ENCODE peak calls at places on chromosomes 4 and X, in six cellular contexts. O is HEK293T, P is NCI-H460, W is lower leg skin, L is bronchial epithelial cell, D is neural crest cell. J is an unnamed sample.

GRCh38 chr4:2537011-2537830 is 774 bp downstream of the FAM193A start:
- DNase-seq in O (peak), L (peak), P (no peak), D (peak), W (peak), J (peak)

GRCh38 chrX:123424546-123424945 is 240.5 kb downstream of the GRIA3 start:
- DNase-seq in D (no peak), P (no peak), L (peak), O (no peak), W (no peak), J (no peak)

GRCh38 chrX:66635360-66635759 is 3.5 kb downstream of the EDA2R start:
- DNase-seq in D (no peak), L (peak), P (no peak), W (no peak), O (no peak), J (no peak)

GRCh38 chr4:172957216-172957615 is 211.4 kb upstream of the GALNT7 start:
- DNase-seq in P (no peak), L (no peak), W (no peak), D (no peak), O (no peak), J (no peak)

GRCh38 chr4:36208884-36209473 is 35.3 kb downstream of the ARAP2 start:
- DNase-seq in W (no peak), L (no peak), D (no peak), O (no peak), P (no peak), J (no peak)

GRCh38 chr4:122053186-122053585 is 98.9 kb upstream of the BLTP1 start:
- DNase-seq in L (no peak), P (no peak), D (no peak), W (no peak), O (no peak), J (no peak)

GRCh38 chr4:105979506-105979905 is 84.2 kb downstream of the NPNT start:
- DNase-seq in O (no peak), P (no peak), W (no peak), D (no peak), L (no peak), J (no peak)

GRCh38 chr4:5969336-5969735 is 48.9 kb downstream of the C4orf50 start:
- DNase-seq in P (no peak), L (no peak), D (no peak), W (peak), O (no peak), J (no peak)

GRCh38 chr4:72094054-72094780 is 62.4 kb downstream of the NPFFR2 start:
- DNase-seq in W (no peak), O (no peak), L (no peak), P (no peak), D (no peak), J (no peak)

GRCh38 chr4:75916091-75916661 is 13.9 kb upstream of the PPEF2 start:
- DNase-seq in L (peak), D (peak), W (no peak), P (no peak), O (peak), J (peak)

GRCh38 chrX:1466232-1466661 is 13.5 kb upstream of the ASMTL start:
- DNase-seq in O (no peak), W (peak), P (no peak), L (no peak), D (no peak), J (no peak)

GRCh38 chrX:13994104-13994503 is 35.6 kb downstream of the GEMIN8 start:
- DNase-seq in W (no peak), P (no peak), D (no peak), O (no peak), L (no peak), J (no peak)

GRCh38 chrX:43581167-43581566 is 74.9 kb upstream of the MAOA start:
- DNase-seq in O (no peak), W (no peak), P (no peak), D (no peak), L (peak), J (no peak)

GRCh38 chr4:579543-580175 is 3.6 kb upstream of the TMEM271 start:
- DNase-seq in L (no peak), P (no peak), W (peak), D (no peak), O (no peak), J (no peak)

GRCh38 chrX:140815868-140816267 is 106.3 kb downstream of the LINC00632 start:
- DNase-seq in W (no peak), O (no peak), L (peak), D (no peak), P (no peak), J (no peak)

GRCh38 chr4:181150173-181150572 is 1093.0 kb upstream of the TENM3 start:
- DNase-seq in O (no peak), W (no peak), L (no peak), D (no peak), P (no peak), J (no peak)

GRCh38 chr4:8589831-8590545 is 2.6 kb upstream of the CPZ start:
- DNase-seq in L (no peak), W (no peak), P (no peak), O (no peak), D (no peak), J (no peak)

GRCh38 chr4:70183168-70183939 is 12.2 kb upstream of the ODAM start:
- DNase-seq in O (peak), W (no peak), L (peak), P (peak), D (peak), J (no peak)

GRCh38 chrX:150482537-150483217 is 85.7 kb upstream of the MTM1 start:
- DNase-seq in W (no peak), L (peak), O (no peak), D (no peak), P (peak), J (peak)

GRCh38 chr4:184293552-184293951 is 75.9 kb upstream of the ENPP6 start:
- DNase-seq in P (no peak), W (no peak), D (no peak), L (no peak), O (no peak), J (no peak)

GRCh38 chrX:118353081-118353850 is 7.4 kb downstream of the WDR44 start:
- DNase-seq in W (no peak), D (no peak), O (no peak), P (no peak), L (peak), J (no peak)

GRCh38 chr4:2624782-2625548 is 88.5 kb downstream of the FAM193A start:
- DNase-seq in L (peak), W (peak), P (no peak), O (no peak), D (no peak), J (no peak)

GRCh38 chr4:126772662-126773061 is 860.1 kb upstream of the INTU start:
- DNase-seq in W (no peak), D (no peak), L (no peak), P (no peak), O (no peak), J (no peak)

GRCh38 chrX:45788941-45789348 is 588.3 kb upstream of the DIPK2B start:
- DNase-seq in L (peak), D (no peak), P (no peak), W (no peak), O (no peak), J (no peak)

GRCh38 chr4:1964971-1965370 is 43.8 kb downstream of the NELFA start:
- DNase-seq in P (no peak), D (no peak), W (no peak), O (no peak), L (no peak), J (no peak)

GRCh38 chrX:80808854-80809493 is 703 bp downstream of the BRWD3 start:
- DNase-seq in O (no peak), L (peak), W (no peak), P (no peak), D (peak), J (no peak)

GRCh38 chr4:5220028-5220427 is 168.7 kb downstream of the STK32B start:
- DNase-seq in W (no peak), O (no peak), L (no peak), P (no peak), D (peak), J (no peak)

J was measured in H54.